ENCODE peak calls at places on chromosomes 3 and 15, in nine cellular contexts. Q is naive B cell, O is glutamatergic neuron, K is cardiac muscle cell, T is non-pigmented ciliary epithelial cell, F is cerebellum, R is nucleus accumbens, N is HTR-8/SVneo, J is AG04450. D is an unnamed sample.

GRCh38 chr15:66760358-66760967 is 58.4 kb downstream of the SMAD6 start:
- DNase-seq in N (no peak), Q (no peak), F (no peak), T (no peak), O (no peak), R (no peak), K (no peak), J (no peak), D (no peak)

GRCh38 chr15:74489518-74490338 is 28.8 kb upstream of the UBL7 start:
- DNase-seq in T (no peak), N (peak; percentile 71), Q (peak; percentile 66), O (peak; percentile 83), R (no peak), F (peak; percentile 85), J (no peak), K (peak; percentile 54), D (peak; percentile 46)

GRCh38 chr15:63888146-63888545 is 54.4 kb upstream of the HERC1 start:
- DNase-seq in K (no peak), R (no peak), F (no peak), Q (no peak), J (no peak), T (no peak), O (no peak), N (no peak), D (no peak)

GRCh38 chr15:58357529-58358476 is 74.0 kb upstream of the LIPC start:
- DNase-seq in T (no peak), J (no peak), O (no peak), K (peak; percentile 52), Q (no peak), N (no peak), R (no peak), F (no peak), D (peak; percentile 20)

GRCh38 chr3:45950686-45951600 is 7.7 kb downstream of the CXCR6 start:
- DNase-seq in O (no peak), K (no peak), J (no peak), R (no peak), N (no peak), F (no peak), T (no peak), Q (no peak), D (no peak)

GRCh38 chr3:149296972-149297371 is 36.5 kb downstream of the TM4SF18 start:
- DNase-seq in T (no peak), O (no peak), J (no peak), K (no peak), Q (no peak), F (no peak), N (no peak), R (no peak), D (no peak)

GRCh38 chr3:125037498-125038150 is 18.2 kb downstream of the HEG1 start:
- DNase-seq in R (no peak), Q (no peak), F (no peak), J (no peak), T (no peak), O (no peak), K (peak; percentile 32), N (no peak), D (no peak)

GRCh38 chr15:37016287-37016686 is 84.1 kb downstream of the MEIS2 start:
- DNase-seq in J (no peak), T (no peak), O (no peak), F (no peak), N (no peak), K (peak; percentile 82), Q (no peak), R (no peak), D (peak; percentile 42)

GRCh38 chr15:72082176-72082575 is 35.8 kb downstream of the MYO9A start:
- DNase-seq in N (no peak), J (no peak), O (no peak), Q (no peak), R (no peak), F (no peak), K (no peak), T (no peak), D (no peak)

GRCh38 chr3:154538566-154539360 is 108.8 kb upstream of the GPR149 start:
- DNase-seq in K (no peak), F (no peak), Q (no peak), R (no peak), J (no peak), T (no peak), N (no peak), O (no peak), D (no peak)

GRCh38 chr3:19937459-19938362 is 3.7 kb upstream of the EFHB start:
- DNase-seq in Q (no peak), F (no peak), K (peak; percentile 57), N (no peak), O (no peak), J (no peak), R (no peak), T (peak; percentile 52), D (peak; percentile 65)

GRCh38 chr15:90001062-90001682 is at the start of gene ZNF710:
- DNase-seq in N (peak; percentile 48), J (no peak), O (peak; percentile 77), R (no peak), Q (peak; percentile 41), T (no peak), F (peak; percentile 70), K (peak; percentile 80), D (peak; percentile 72)

GRCh38 chr3:40166997-40167396 is 142.5 kb upstream of the EIF1B start:
- DNase-seq in T (no peak), J (no peak), N (no peak), F (no peak), K (no peak), Q (no peak), R (no peak), O (no peak), D (no peak)

GRCh38 chr3:140343211-140343610 is 334.7 kb upstream of the TRIM42 start:
- DNase-seq in O (no peak), R (no peak), J (no peak), Q (no peak), K (no peak), F (no peak), T (no peak), N (no peak), D (no peak)

GRCh38 chr3:88041005-88041404 is 17.8 kb downstream of the CGGBP1 start:
- DNase-seq in K (no peak), T (no peak), J (no peak), F (no peak), Q (no peak), N (no peak), R (no peak), O (no peak), D (no peak)

GRCh38 chr3:187955076-187955952 is 198.6 kb upstream of the LPP start:
- DNase-seq in T (peak; percentile 71), O (no peak), J (peak; percentile 65), Q (no peak), F (no peak), K (peak; percentile 87), N (peak; percentile 34), R (no peak), D (peak; percentile 99)

GRCh38 chr3:122572940-122573412 is 4.5 kb upstream of the PARP15 start:
- DNase-seq in J (no peak), T (no peak), N (peak; percentile 47), K (peak; percentile 31), O (no peak), Q (peak; percentile 57), F (no peak), R (no peak), D (peak; percentile 67)